ENCODE peak calls at places on chromosomes 16 and 17, in seven cellular contexts. O, P, S, Z, Q, B and K are unnamed samples.

GRCh38 chr16:35391328-35391727 is 1931.9 kb downstream of the TP53TG3F start:
- DNase-seq in S (peak), P (peak), O (peak), B (peak), Q (no peak), Z (peak), K (peak)

GRCh38 chr17:13365331-13365730 is 236.4 kb downstream of the HS3ST3A1 start:
- DNase-seq in P (peak), Q (no peak), Z (no peak), S (no peak), O (no peak), B (no peak), K (no peak)

GRCh38 chr17:63956296-63956920 is 16.3 kb downstream of the SCN4A start:
- DNase-seq in S (no peak), Q (no peak), P (peak), Z (peak), O (no peak), B (no peak), K (no peak)

GRCh38 chr16:50198802-50199410 is 45.8 kb downstream of the TENT4B start:
- DNase-seq in Q (no peak), S (no peak), B (no peak), Z (no peak), P (no peak), O (no peak), K (no peak)

GRCh38 chr17:10295728-10296343 is 77.0 kb downstream of the MYH13 start:
- DNase-seq in O (peak), P (peak), Q (peak), B (peak), S (no peak), Z (no peak), K (peak)

GRCh38 chr17:2815781-2816185 is 19.5 kb downstream of the RAP1GAP2 start:
- DNase-seq in P (no peak), S (no peak), Z (no peak), O (no peak), Q (no peak), B (no peak), K (no peak)

GRCh38 chr16:49003992-49004391 is 277.6 kb downstream of the CBLN1 start:
- DNase-seq in P (no peak), Q (no peak), S (no peak), Z (no peak), B (no peak), O (no peak), K (no peak)

GRCh38 chr17:17353625-17354484 is 50.7 kb downstream of the NT5M start:
- DNase-seq in Q (no peak), P (no peak), Z (no peak), S (no peak), O (no peak), B (no peak), K (no peak)

GRCh38 chr17:40510328-40510648 is 8.9 kb upstream of the TNS4 start:
- DNase-seq in S (no peak), B (no peak), Z (peak), P (no peak), O (peak), Q (peak), K (peak)

GRCh38 chr16:31265329-31266245 is 5.8 kb downstream of the ITGAM start:
- DNase-seq in Z (no peak), S (no peak), O (peak), P (peak), B (no peak), Q (no peak), K (peak)

GRCh38 chr17:2551493-2551892 is 39.8 kb upstream of the METTL16 start:
- DNase-seq in P (no peak), Q (no peak), Z (no peak), O (no peak), S (no peak), B (no peak), K (no peak)

GRCh38 chr17:50778988-50779387 is 11.7 kb upstream of the ANKRD40CL start:
- DNase-seq in Z (no peak), O (no peak), Q (no peak), P (no peak), B (no peak), S (no peak), K (no peak)

GRCh38 chr17:37392024-37392590 is 14.5 kb downstream of the ACACA start:
- DNase-seq in Q (no peak), B (no peak), P (peak), S (no peak), Z (peak), O (peak), K (no peak)

GRCh38 chr17:9860851-9861250 is 35.1 kb downstream of the GLP2R start:
- DNase-seq in P (no peak), O (no peak), B (no peak), Q (no peak), S (no peak), Z (no peak), K (no peak)

GRCh38 chr17:933168-934083 is 46.1 kb downstream of the NXN start:
- DNase-seq in P (peak), B (no peak), Q (peak), Z (peak), S (no peak), O (peak), K (peak)

GRCh38 chr16:88610080-88610479 is 28.3 kb upstream of the IL17C start:
- DNase-seq in Q (no peak), S (no peak), P (no peak), Z (no peak), B (no peak), O (no peak), K (no peak)
- TF ChIP-seq CTCF in Q (no peak), S (no peak), P (peak), Z (no peak), B (no peak), O (no peak), K (no peak)

DNA sequence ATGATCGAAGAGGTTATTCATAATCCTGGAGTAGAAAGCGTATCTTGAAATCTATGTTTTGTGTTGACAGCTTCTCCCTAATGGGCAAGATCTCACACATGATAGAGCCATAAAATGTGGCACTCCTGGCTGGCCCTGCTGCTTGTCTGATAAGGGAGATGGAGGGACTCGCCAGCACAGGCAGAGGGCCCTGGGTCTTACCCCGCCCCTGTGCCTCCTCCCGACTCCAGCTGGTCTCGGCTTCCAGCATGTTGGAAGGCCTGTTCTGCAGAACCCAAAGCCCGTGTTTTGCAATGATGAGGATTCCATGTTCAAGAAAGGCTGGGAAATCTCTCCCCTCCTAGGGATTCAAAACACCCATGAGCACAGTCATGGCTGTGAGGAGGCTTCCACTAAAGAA is 106.7 kb upstream of the SDK2 start:
- DNase-seq in B (no peak), O (no peak), P (no peak), Z (no peak), Q (no peak), S (no peak), K (no peak)
- TF ChIP-seq CTCF in B (no peak), O (no peak), P (no peak), Z (no peak), Q (no peak), S (no peak), K (no peak)

GRCh38 chr16:56870271-56870888 is 5.4 kb downstream of the SLC12A3 start:
- DNase-seq in S (no peak), Q (no peak), B (no peak), P (no peak), O (no peak), Z (no peak), K (no peak)

GRCh38 chr16:56868175-56868574 is 3.2 kb downstream of the SLC12A3 start:
- DNase-seq in Z (no peak), O (no peak), P (no peak), B (no peak), Q (no peak), S (no peak), K (no peak)

GRCh38 chr16:56871172-56871593 is 6.2 kb downstream of the SLC12A3 start:
- DNase-seq in P (peak), Z (peak), B (no peak), S (no peak), Q (no peak), O (peak), K (no peak)

GRCh38 chr16:56866955-56867830 is 2.2 kb downstream of the SLC12A3 start:
- DNase-seq in S (no peak), Z (peak), O (peak), B (no peak), Q (no peak), P (peak), K (no peak)

DNA sequence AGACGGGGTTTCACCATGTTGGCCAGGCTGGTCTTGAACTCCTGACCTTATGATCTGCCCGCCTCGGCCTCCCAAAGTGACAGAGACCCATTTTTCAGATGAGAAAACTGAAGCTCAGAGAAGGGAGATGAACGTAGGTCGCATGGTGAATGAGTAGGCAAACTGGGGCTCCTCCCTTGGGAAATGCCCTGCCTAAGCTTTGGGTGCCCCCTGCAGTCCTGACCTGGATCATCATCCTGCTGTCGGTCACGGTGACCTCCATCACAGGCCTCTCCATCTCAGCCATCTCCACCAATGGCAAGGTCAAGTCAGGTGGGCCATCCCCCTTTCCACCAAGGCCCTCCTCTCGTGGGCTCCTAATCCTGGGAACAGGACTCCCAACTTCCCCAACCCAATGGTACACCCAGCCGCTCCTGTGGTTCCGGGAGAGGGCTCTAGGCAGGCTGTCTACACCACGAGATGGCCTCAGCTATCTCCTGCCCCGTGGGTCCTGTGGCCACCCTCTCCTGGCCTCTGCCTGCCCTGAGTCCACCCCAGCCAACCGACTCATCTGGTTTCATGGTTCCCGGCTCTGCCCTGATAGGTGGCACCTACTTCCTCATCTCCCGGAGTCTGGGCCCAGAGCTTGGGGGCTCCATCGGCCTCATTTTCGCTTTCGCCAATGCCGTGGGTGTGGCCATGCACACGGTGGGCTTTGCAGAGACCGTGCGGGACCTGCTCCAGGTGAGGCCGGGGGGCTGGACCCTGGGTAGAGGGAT is 4.7 kb downstream of the SLC12A3 start:
- DNase-seq in Q (no peak), P (no peak), B (no peak), O (peak), Z (no peak), S (no peak), K (no peak)
- TF ChIP-seq CTCF in Q (no peak), P (no peak), B (no peak), O (peak), Z (no peak), S (peak), K (peak)

DNA sequence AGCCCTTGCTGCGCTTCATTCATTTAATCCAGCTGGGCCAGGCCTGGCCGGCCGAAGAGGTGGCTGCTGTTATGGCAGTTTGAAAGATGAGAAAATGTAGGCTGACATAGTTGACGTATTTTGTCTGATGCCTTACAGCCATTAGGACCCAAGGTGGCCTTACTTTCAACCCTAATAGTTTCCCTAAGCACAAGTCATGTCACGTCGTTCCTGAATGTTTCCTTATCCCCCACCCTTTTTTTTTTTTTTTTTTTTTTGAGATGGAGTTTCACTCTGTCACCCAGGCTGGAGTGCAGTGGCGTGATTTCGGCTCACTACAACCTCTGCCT is 307 bp upstream of the GOT2 start:
- DNase-seq in Z (no peak), S (no peak), P (no peak), B (no peak), O (no peak), Q (no peak), K (no peak)
- TF ChIP-seq CTCF in Z (no peak), S (no peak), P (no peak), B (no peak), O (peak), Q (no peak), K (no peak)

DNA sequence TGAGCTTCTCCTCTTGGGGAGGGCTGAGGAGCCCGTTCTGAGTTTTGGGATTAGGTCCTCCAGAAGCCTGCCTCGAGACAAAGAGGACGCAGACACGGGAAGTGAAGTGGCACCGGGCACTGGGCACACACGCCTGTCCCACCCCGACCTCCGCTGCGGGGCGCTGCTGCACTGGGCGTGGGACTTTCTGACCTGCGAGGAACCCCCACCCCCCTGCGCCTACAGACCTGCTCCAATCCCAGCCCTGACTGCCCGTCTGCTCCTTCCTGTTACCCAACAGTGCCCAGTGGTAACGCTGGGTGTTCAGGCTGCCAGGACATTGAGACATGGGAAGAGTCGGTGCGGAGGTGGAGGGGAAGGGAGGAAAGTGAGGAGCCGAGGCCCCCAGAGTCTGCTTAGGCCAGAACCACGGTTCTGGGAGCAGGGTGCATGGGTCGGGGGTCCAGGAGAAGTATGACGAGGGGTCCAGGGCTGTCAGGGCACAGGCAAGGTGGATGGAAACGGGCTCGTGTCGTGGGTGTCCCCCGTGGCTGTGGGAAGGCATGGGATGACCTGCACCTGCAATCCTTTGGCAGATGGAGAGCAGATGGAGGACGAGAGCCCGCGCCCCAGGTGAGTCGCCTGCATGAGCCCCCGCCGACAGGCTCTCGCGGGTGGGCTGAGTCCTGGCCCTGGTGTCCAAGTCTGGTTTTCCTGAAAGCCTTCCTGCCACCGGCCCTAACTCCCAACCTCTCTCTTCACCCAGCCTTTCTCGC is 112.0 kb upstream of the CREBBP start:
- DNase-seq in Z (no peak), B (no peak), Q (no peak), O (no peak), S (no peak), P (no peak), K (no peak)
- TF ChIP-seq CTCF in Z (no peak), B (no peak), Q (no peak), O (no peak), S (no peak), P (no peak), K (no peak)

GRCh38 chr16:60206511-60206910 is 1472.4 kb upstream of the GOT2 start:
- DNase-seq in O (no peak), Z (no peak), B (no peak), P (no peak), S (no peak), Q (no peak), K (no peak)

GRCh38 chr16:60204221-60204620 is 1470.1 kb upstream of the GOT2 start:
- DNase-seq in S (no peak), O (no peak), Z (peak), Q (no peak), B (no peak), P (no peak), K (no peak)

GRCh38 chr16:60199154-60199553 is 1465.0 kb upstream of the GOT2 start:
- DNase-seq in O (no peak), B (no peak), S (no peak), Q (no peak), P (no peak), Z (no peak), K (no peak)

GRCh38 chr16:60200161-60200560 is 1466.0 kb upstream of the GOT2 start:
- DNase-seq in P (no peak), B (no peak), Q (no peak), S (no peak), Z (no peak), O (no peak), K (no peak)

DNA sequence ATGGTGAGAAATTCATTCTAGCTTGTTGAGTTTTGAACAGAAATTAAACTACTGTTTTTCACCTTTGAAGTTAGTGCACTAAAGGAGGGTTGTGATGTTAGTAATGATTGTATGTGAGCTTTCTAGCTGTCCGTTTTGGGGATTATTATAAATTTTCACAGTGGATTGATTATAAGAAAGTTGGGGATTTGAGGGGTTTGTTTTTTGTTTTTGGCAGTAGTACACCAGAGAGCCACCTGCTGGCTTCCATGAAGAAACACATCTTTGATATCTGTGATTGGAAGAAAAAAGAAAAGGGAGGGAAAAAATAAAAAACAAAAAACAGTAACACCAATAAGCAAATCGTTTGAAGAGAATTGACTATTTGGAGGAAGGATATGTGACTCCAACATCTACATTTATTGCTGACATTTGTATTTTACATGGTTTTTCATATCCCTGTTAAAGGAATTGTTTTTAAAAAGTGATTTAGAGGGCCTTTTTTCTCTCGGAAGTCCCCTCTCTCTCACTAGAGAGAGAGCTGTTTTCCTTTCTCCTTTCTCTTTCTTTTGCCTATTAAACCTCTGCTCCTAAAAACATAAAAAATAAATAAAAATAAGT is 1469.5 kb upstream of the GOT2 start:
- DNase-seq in Z (peak), S (no peak), Q (no peak), B (no peak), P (no peak), O (peak), K (no peak)
- TF ChIP-seq CTCF in Z (peak), S (no peak), Q (no peak), B (peak), P (no peak), O (peak), K (peak)

DNA sequence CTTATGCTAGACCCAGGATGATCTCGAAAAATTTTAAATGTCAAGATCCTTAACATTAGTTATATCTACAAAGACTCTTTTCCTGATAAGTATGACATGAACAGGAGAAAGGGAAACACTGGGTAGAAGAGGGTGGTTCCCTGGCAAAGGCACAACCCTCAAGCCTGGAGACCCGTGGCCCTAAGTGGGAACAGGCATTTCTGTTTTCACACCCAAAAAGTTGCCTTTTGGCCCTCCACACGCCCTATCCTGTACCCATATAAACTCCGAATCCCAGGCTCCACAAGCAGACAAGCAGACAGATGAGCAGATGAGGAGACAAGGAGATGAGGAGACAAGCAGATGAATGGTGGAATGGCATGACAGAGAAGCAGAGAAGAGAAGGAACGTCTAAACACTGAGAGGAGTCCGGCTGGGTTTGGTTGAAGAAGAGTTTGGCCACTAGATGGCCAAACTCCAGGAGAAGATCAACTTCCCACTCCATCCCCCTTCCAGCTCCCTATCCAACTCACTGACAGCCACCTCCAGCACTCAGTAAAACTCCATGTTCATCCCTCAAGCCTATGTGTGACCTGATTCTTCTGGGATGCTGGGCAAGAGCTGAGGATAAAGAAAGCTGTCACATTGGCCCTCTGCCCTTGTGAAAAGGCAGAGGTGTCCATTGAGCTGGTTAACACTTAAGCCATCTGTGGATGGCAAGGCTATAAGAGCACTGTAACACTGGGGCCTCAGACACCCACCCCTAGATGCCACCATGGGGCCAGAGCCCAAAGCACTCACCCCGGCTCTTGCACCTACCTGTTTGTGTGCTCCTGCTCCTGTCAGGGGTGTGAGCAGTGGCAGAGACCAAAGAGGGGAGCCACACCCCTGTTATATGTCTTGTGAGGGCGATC is 139.6 kb upstream of the FAM20A start:
- DNase-seq in B (no peak), S (no peak), O (peak), Q (no peak), Z (no peak), P (no peak), K (no peak)
- TF ChIP-seq CTCF in B (no peak), S (peak), O (peak), Q (no peak), Z (peak), P (no peak), K (no peak)